ENCODE peak calls at places on chromosomes 16 and 17, in seven cellular contexts. I, T, M, L, S, P and G are unnamed samples.

GRCh38 chr17:31413871-31414589 is 22.6 kb downstream of the RAB11FIP4 start:
- DNase-seq in I (no peak), T (no peak), M (no peak), L (peak), S (no peak), P (no peak), G (no peak)

GRCh38 chr16:17691621-17692231 is 221.0 kb upstream of the XYLT1 start:
- DNase-seq in I (no peak), T (no peak), M (no peak), L (no peak), S (no peak), P (no peak), G (no peak)

GRCh38 chr16:11379420-11379819 is 34.2 kb downstream of the RMI2 start:
- DNase-seq in I (no peak), T (no peak), M (no peak), L (no peak), S (no peak), P (no peak), G (no peak)

GRCh38 chr17:56715613-56716357 is 117.9 kb downstream of the C17orf67 start:
- DNase-seq in I (peak), T (peak), M (peak), L (peak), S (peak), P (peak), G (peak)

GRCh38 chr17:36094746-36095145 is 4.8 kb upstream of the CCL3 start:
- DNase-seq in I (no peak), T (no peak), M (no peak), L (no peak), S (no peak), P (no peak), G (no peak)

GRCh38 chr17:15894258-15894657 is 50.7 kb upstream of the ADORA2B start:
- DNase-seq in I (no peak), T (no peak), M (no peak), L (no peak), S (no peak), P (no peak), G (no peak)

GRCh38 chr17:15408803-15409202 is 58.6 kb downstream of the CDRT4 start:
- DNase-seq in I (no peak), T (no peak), M (no peak), L (no peak), S (no peak), P (no peak), G (no peak)

GRCh38 chr16:68447721-68448359 is 468 bp downstream of the SMPD3 start:
- DNase-seq in I (no peak), T (no peak), M (no peak), L (no peak), S (peak), P (no peak), G (no peak)

GRCh38 chr17:35746956-35747355 is 6.1 kb downstream of the GAS2L2 start:
- DNase-seq in I (no peak), T (no peak), M (no peak), L (no peak), S (no peak), P (no peak), G (no peak)